ENCODE peak calls at places on chromosomes 11 and 22, in four cellular contexts. Y is endothelial cell of umbilical vein, H is IMR-90, M is GM12878. C is an unnamed sample.

GRCh38 chr11:14418801-14419417 is 59.9 kb upstream of the RRAS2 start:
- DNase-seq in H (peak), M (no peak), Y (peak), C (peak)

GRCh38 chr22:37030560-37031281 is 11.2 kb downstream of the MPST start:
- DNase-seq in Y (no peak), H (no peak), M (no peak), C (no peak)

GRCh38 chr11:88178211-88178610 is 3.0 kb upstream of the RAB38 start:
- DNase-seq in H (peak), Y (no peak), M (no peak), C (no peak)

GRCh38 chr11:134021326-134021725 is 47.5 kb upstream of the JAM3 start:
- DNase-seq in Y (no peak), H (no peak), M (no peak), C (no peak)

GRCh38 chr11:27041141-27041869 is 690 bp downstream of the BBOX1 start:
- DNase-seq in H (no peak), M (no peak), Y (no peak), C (no peak)

GRCh38 chr11:88531776-88532175 is 194.2 kb upstream of the CTSC start:
- DNase-seq in M (no peak), Y (no peak), H (peak), C (no peak)

GRCh38 chr11:3195251-3196160 is 23.1 kb downstream of the MRGPRG start:
- DNase-seq in H (peak), Y (peak), M (no peak), C (peak)

GRCh38 chr11:95485115-95485900 is 254.3 kb upstream of the SESN3 start:
- DNase-seq in H (no peak), M (no peak), Y (no peak), C (no peak)

GRCh38 chr22:27252282-27253049 is 549.1 kb downstream of the MN1 start:
- DNase-seq in Y (peak), M (no peak), H (peak), C (no peak)

GRCh38 chr22:28855355-28856094 is 27.8 kb upstream of the ZNRF3 start:
- DNase-seq in Y (peak), M (peak), H (peak), C (peak)
- TF ChIP-seq FOS in Y (no peak), M (no peak), H (no peak), C (no peak)

GRCh38 chr11:65524010-65524746 is 705 bp upstream of the SCYL1 start:
- DNase-seq in H (no peak), M (no peak), Y (peak), C (no peak)
- TF ChIP-seq FOS in H (no peak), M (no peak), Y (no peak), C (no peak)

GRCh38 chr11:102757823-102758549 is 22.4 kb downstream of the MMP10 start:
- DNase-seq in Y (peak), M (no peak), H (peak), C (no peak)

GRCh38 chr11:102763440-102763839 is 17.0 kb downstream of the MMP10 start:
- DNase-seq in H (peak), Y (peak), M (no peak), C (no peak)

GRCh38 chr11:102760355-102761035 is 19.9 kb downstream of the MMP10 start:
- DNase-seq in M (no peak), H (peak), Y (peak), C (no peak)

GRCh38 chr11:102762414-102762813 is 18.0 kb downstream of the MMP10 start:
- DNase-seq in M (no peak), Y (peak), H (peak), C (no peak)

GRCh38 chr11:102761646-102762238 is 18.7 kb downstream of the MMP10 start:
- DNase-seq in H (no peak), Y (peak), M (no peak), C (no peak)
- TF ChIP-seq FOS in H (no peak), Y (no peak), M (no peak), C (no peak)

DNA sequence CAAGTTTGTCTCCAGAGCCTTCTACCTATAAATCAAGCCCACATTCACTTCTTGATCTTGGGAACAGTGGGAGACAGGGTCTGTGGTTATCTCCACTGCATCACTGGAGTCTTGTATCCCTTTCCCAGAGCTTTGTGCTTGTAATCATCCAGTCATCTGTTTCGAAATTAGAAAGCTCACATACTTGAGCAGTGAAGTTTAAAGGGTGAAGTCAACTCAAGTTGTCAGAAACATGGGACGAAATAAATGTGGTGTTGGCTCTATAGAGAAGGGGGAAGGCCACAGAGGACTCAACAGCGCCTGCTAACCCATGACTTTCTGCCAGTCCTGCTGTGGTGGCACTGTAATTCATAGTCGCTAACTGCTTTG is 197.5 kb downstream of the DBX1 start:
- DNase-seq in Y (no peak), M (no peak), H (peak), C (no peak)
- TF ChIP-seq FOS in Y (no peak), M (no peak), H (peak), C (no peak)

DNA sequence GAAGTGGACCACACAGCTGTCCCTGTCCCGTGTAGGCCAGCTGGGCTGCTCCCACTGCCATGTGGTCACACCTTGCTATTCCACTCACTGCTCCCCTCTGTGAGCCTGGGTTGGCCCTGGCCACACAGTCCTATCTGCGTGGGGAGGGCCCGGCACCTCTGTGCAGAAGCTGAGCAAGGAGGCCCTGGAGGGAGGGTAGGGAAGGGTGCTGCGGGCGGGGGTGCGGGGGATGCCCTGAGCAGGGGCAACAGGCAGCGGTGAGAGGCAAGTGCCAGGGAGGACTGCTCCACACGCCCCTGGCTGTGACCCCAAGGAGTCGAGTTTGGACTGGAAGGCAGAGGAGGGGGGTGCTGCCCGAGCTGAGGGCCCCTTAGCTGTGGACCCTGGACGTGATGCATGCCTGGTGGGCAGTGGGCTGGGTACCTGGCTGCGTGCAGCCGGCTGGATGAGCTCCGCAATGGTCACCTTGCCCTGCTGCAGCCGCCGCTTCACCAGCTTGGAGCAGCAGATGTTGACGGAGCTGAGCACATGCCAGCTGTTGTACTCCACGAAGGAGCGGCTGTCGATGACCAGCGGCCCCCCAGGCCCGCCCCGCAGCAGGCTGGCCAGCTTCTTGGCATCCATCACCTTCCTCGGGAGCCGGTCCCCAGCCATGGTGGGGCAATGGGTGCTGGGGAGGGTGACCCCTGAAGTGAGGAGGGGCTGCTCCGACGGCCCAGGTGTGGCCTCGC is 6.7 kb downstream of the DUSP8 start:
- DNase-seq in Y (no peak), M (no peak), H (no peak), C (no peak)
- TF ChIP-seq FOS in Y (no peak), M (no peak), H (no peak), C (no peak)

GRCh38 chr11:1226226-1226961 is 3.5 kb downstream of the MUC5B start:
- DNase-seq in M (no peak), H (no peak), Y (no peak), C (peak)

GRCh38 chr11:1226981-1227550 is 4.2 kb downstream of the MUC5B start:
- DNase-seq in H (peak), M (no peak), Y (no peak), C (peak)

GRCh38 chr11:1224491-1225385 is 1.9 kb downstream of the MUC5B start:
- DNase-seq in Y (no peak), M (no peak), H (no peak), C (no peak)

GRCh38 chr11:1224109-1224485 is 1.2 kb downstream of the MUC5B start:
- DNase-seq in H (no peak), M (no peak), Y (no peak), C (no peak)

GRCh38 chr11:1225386-1226225 is 2.7 kb downstream of the MUC5B start:
- DNase-seq in H (no peak), M (no peak), Y (no peak), C (no peak)
- TF ChIP-seq FOS in H (no peak), M (no peak), Y (no peak), C (no peak)

GRCh38 chr22:50271519-50271970 is 1.4 kb upstream of the MAPK11 start:
- DNase-seq in Y (peak), M (no peak), H (peak), C (peak)
- TF ChIP-seq FOS in Y (no peak), M (no peak), H (no peak), C (no peak)

GRCh38 chr22:25880524-25880923 is 138.5 kb downstream of the MYO18B start:
- DNase-seq in M (peak), Y (no peak), H (no peak), C (no peak)
- TF ChIP-seq FOS in M (no peak), Y (no peak), H (no peak), C (no peak)

C was measured in K562.